ENCODE peak calls at places on chromosomes 11 and 22, in four cellular contexts. One of them, this sample, is unnamed.

GRCh38 chr11:62726156-62727006 is 876 bp downstream of the HNRNPUL2 start:
- DNase-seq in K562: peak
- DNase-seq in GM12878: no peak
- DNase-seq in HepG2: no peak
- DNase-seq in this sample: no peak

GRCh38 chr11:87284306-87284705 is 246.6 kb downstream of the TMEM135 start:
- DNase-seq in GM12878: no peak
- DNase-seq in K562: no peak
- DNase-seq in HepG2: no peak
- DNase-seq in this sample: no peak

GRCh38 chr11:131886201-131886600 is 515.8 kb downstream of the NTM start:
- DNase-seq in GM12878: no peak
- DNase-seq in K562: no peak
- DNase-seq in HepG2: no peak
- DNase-seq in this sample: no peak

GRCh38 chr11:11028017-11028692 is 170.3 kb upstream of the ZBED5 start:
- DNase-seq in K562: peak
- DNase-seq in GM12878: no peak
- DNase-seq in HepG2: peak
- DNase-seq in this sample: peak

GRCh38 chr11:96324912-96325311 is 18.1 kb downstream of the MAML2 start:
- DNase-seq in HepG2: no peak
- DNase-seq in K562: no peak
- DNase-seq in GM12878: no peak
- DNase-seq in this sample: no peak

GRCh38 chr11:59573216-59573615 is 42.4 kb downstream of the OSBP start:
- DNase-seq in GM12878: no peak
- DNase-seq in K562: no peak
- DNase-seq in HepG2: no peak
- DNase-seq in this sample: no peak

GRCh38 chr22:18101536-18101935 is 9.1 kb upstream of the TUBA8 start:
- DNase-seq in GM12878: no peak
- DNase-seq in K562: no peak
- DNase-seq in HepG2: no peak
- DNase-seq in this sample: no peak

GRCh38 chr11:70414341-70415100 is 16.2 kb downstream of the CTTN start:
- DNase-seq in K562: no peak
- DNase-seq in GM12878: no peak
- DNase-seq in HepG2: no peak
- DNase-seq in this sample: no peak

GRCh38 chr11:69637956-69638871 is 2.7 kb upstream of the CCND1 start:
- DNase-seq in K562: no peak
- DNase-seq in HepG2: no peak
- DNase-seq in GM12878: no peak
- DNase-seq in this sample: peak

GRCh38 chr22:19795617-19796008 is 35.0 kb downstream of the TBX1 start:
- DNase-seq in GM12878: no peak
- DNase-seq in K562: no peak
- DNase-seq in HepG2: no peak
- DNase-seq in this sample: no peak

GRCh38 chr11:19849947-19850593 is 137.4 kb downstream of the NAV2 start:
- DNase-seq in GM12878: no peak
- DNase-seq in K562: no peak
- DNase-seq in HepG2: no peak
- DNase-seq in this sample: no peak

GRCh38 chr11:76669901-76670474 is 559 bp downstream of the LRRC32 start:
- DNase-seq in K562: no peak
- DNase-seq in HepG2: no peak
- DNase-seq in GM12878: no peak
- DNase-seq in this sample: no peak

GRCh38 chr11:68684385-68685356 is at the start of gene GAL:
- DNase-seq in GM12878: no peak
- DNase-seq in HepG2: no peak
- DNase-seq in K562: peak
- DNase-seq in this sample: peak

GRCh38 chr11:134632347-134633119 is 220.5 kb upstream of the B3GAT1 start:
- DNase-seq in GM12878: no peak
- DNase-seq in HepG2: no peak
- DNase-seq in K562: no peak
- DNase-seq in this sample: no peak

GRCh38 chr22:48605856-48606255 is 1221.8 kb downstream of the BRD1 start:
- DNase-seq in K562: no peak
- DNase-seq in GM12878: no peak
- DNase-seq in HepG2: peak
- DNase-seq in this sample: no peak

DNA sequence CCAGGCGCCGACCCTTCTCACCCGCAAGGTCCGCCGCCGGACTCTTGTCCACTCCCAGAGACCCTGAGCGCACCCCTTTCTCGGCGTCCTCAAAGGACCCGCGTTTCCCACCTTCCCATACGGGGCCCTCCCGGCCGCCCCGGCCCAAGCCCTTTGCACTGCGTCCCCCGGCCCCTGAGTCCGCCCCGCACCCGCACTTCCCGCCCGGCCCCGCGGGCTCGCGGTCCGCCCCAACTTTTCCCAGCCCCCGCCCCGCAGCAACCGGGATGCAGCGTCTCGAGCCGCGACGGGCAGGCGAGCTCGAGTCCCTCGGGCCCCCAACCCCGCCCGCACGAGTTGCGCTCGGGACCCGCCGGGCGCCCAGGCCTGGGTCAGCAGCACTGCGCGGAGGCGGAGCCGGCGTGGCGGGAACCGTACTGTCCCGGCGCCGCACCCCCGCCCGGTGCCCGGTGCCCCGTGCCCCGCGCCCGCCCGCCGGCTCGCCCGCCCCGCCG is 391 bp downstream of the SMCO4 start:
- DNase-seq in HepG2: no peak
- DNase-seq in K562: no peak
- DNase-seq in GM12878: no peak
- DNase-seq in this sample: peak
- TF ChIP-seq CREM in HepG2: no peak
- TF ChIP-seq CREM in K562: no peak
- TF ChIP-seq CREM in GM12878: no peak
- TF ChIP-seq CREM in this sample: no peak

GRCh38 chr11:89176938-89177337 is 737 bp upstream of the TYR start:
- DNase-seq in K562: no peak
- DNase-seq in HepG2: no peak
- DNase-seq in GM12878: no peak
- DNase-seq in this sample: no peak

GRCh38 chr11:89184021-89184420 is 6.3 kb downstream of the TYR start:
- DNase-seq in K562: no peak
- DNase-seq in GM12878: no peak
- DNase-seq in HepG2: no peak
- DNase-seq in this sample: no peak

GRCh38 chr11:89177691-89178231 is at the start of gene TYR:
- DNase-seq in K562: no peak
- DNase-seq in HepG2: no peak
- DNase-seq in GM12878: no peak
- DNase-seq in this sample: no peak

GRCh38 chr11:89181111-89181510 is 3.4 kb downstream of the TYR start:
- DNase-seq in HepG2: no peak
- DNase-seq in K562: no peak
- DNase-seq in GM12878: no peak
- DNase-seq in this sample: peak

DNA sequence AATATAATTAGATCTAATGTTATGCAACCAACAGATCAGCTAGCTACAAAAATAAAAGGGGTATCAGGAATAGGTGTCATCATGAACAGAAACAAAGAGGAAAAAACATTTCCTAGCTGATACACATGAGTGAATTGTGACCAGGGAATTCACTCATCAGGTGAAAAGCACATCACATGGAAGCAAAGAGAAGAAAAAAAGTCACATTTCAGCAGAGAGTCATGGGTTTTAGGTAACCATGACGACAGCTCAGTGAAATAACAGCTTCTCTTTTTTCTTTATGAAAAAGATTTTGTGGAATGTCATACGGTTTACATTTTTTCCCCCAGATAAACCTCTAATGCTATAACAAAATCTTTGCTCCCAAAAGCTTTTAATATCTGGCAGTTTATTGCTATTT is 5.1 kb downstream of the TYR start:
- DNase-seq in GM12878: no peak
- DNase-seq in HepG2: no peak
- DNase-seq in K562: no peak
- DNase-seq in this sample: no peak
- TF ChIP-seq ESRRA in GM12878: no peak
- TF ChIP-seq ESRRA in HepG2: no peak
- TF ChIP-seq ESRRA in K562: no peak
- TF ChIP-seq ESRRA in this sample: no peak

DNA sequence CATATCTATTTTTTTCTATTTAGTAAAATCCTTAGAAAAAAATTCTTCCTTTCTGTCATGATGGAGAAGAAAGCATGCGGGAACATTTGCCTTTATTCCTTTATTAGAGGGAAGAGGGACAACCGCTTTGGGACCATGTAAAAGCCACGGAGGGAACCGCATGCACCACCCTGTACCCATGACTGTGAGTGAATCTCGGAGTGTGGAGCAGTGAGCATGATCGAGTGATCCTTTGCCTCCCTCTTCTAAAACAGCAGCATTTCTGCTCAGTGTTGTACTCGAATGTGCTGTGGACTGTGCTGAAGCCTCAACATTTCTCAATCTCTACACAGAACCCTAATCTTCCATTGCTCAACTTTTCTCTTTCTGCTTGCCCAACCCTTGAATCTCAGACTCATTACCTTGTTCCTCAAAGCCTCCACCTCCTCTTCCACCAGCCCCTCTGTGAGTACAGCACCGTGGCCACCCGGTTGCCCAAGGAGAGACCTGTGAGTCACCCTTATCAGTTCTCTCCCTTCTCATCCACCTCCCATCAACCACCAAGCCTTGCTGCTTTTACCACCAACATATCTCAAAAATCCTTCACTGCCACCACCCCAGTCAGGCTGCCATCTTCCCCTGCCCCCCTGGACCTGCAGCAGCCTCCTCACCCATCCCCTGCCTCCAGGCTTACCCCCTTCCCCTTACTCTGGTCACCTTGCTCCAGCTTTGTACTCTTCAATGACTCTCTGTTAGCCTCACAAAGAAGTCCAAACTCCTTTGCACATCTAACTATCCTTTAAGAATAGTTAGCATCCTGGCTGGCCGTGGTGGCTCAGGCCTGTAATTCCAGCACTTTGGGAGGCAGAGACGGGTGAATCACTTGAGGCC is 103.1 kb downstream of the NAT10 start:
- DNase-seq in HepG2: peak
- DNase-seq in GM12878: no peak
- DNase-seq in K562: peak
- DNase-seq in this sample: no peak
- TF ChIP-seq CREM in HepG2: no peak
- TF ChIP-seq CREM in GM12878: no peak
- TF ChIP-seq CREM in K562: no peak
- TF ChIP-seq CREM in this sample: no peak

GRCh38 chr11:73838443-73839122 is 38.1 kb downstream of the COA4 start:
- DNase-seq in HepG2: no peak
- DNase-seq in K562: no peak
- DNase-seq in GM12878: no peak
- DNase-seq in this sample: no peak
- TF ChIP-seq ESRRA in HepG2: no peak
- TF ChIP-seq ESRRA in K562: no peak
- TF ChIP-seq ESRRA in GM12878: no peak
- TF ChIP-seq ESRRA in this sample: no peak